ENCODE peak calls at places on chromosomes 1 and 21, in ten cellular contexts. Y, L, X, I, E, N, H, Z, A and J are unnamed samples.

GRCh38 chr1:25914074-25914995 is 8.1 kb upstream of the STMN1 start:
- DNase-seq in X (no peak), H (no peak), E (no peak), A (no peak), Y (no peak), N (no peak), L (no peak), I (no peak), Z (no peak), J (no peak)

GRCh38 chr1:221878134-221878533 is 136.2 kb upstream of the DUSP10 start:
- DNase-seq in N (no peak), Y (no peak), H (no peak), A (no peak), E (no peak), I (no peak), Z (no peak), L (no peak), X (no peak), J (no peak)

GRCh38 chr1:160643138-160643537 is 3.7 kb downstream of the SLAMF1 start:
- DNase-seq in X (no peak), A (no peak), E (no peak), H (no peak), L (no peak), Y (no peak), Z (no peak), N (no peak), I (no peak), J (no peak)

GRCh38 chr1:154998818-154999650 is 3.6 kb upstream of the ZBTB7B start:
- DNase-seq in A (no peak), Z (peak), X (peak), Y (no peak), N (peak), E (peak), L (peak), H (peak), I (peak), J (no peak)

GRCh38 chr21:29155118-29155932 is 24.9 kb downstream of the MAP3K7CL start:
- DNase-seq in H (peak), X (no peak), A (no peak), E (no peak), Z (no peak), L (peak), I (no peak), N (no peak), Y (no peak), J (peak)

GRCh38 chr1:90201467-90202358 is 206.8 kb downstream of the ZNF326 start:
- DNase-seq in H (no peak), Z (peak), Y (no peak), L (no peak), A (no peak), E (no peak), N (no peak), I (no peak), X (peak), J (no peak)

GRCh38 chr1:184988506-184988905 is 14.2 kb upstream of the NIBAN1 start:
- DNase-seq in Y (no peak), E (no peak), H (no peak), Z (no peak), A (no peak), N (no peak), I (no peak), L (no peak), X (no peak), J (no peak)

GRCh38 chr1:235513495-235514366 is 9.5 kb upstream of the B3GALNT2 start:
- DNase-seq in Z (no peak), N (peak), I (no peak), E (no peak), H (no peak), A (no peak), Y (no peak), L (no peak), X (no peak), J (no peak)

GRCh38 chr1:183234660-183235476 is 48.8 kb downstream of the LAMC2 start:
- DNase-seq in I (no peak), Z (peak), H (peak), Y (peak), E (no peak), L (peak), N (no peak), X (peak), A (peak), J (peak)

GRCh38 chr1:198443374-198444233 is 96.9 kb downstream of the ATP6V1G3 start:
- DNase-seq in Y (peak), X (no peak), A (no peak), L (no peak), N (no peak), I (no peak), E (no peak), H (no peak), Z (no peak), J (no peak)

GRCh38 chr1:15014521-15014920 is 139.0 kb upstream of the TMEM51 start:
- DNase-seq in L (no peak), H (no peak), Z (no peak), A (no peak), Y (no peak), X (no peak), N (no peak), E (no peak), I (no peak), J (no peak)

GRCh38 chr1:60978421-60979357 is 103.7 kb upstream of the NFIA start:
- DNase-seq in H (no peak), N (peak), L (no peak), I (no peak), X (peak), E (no peak), Y (peak), A (no peak), Z (peak), J (no peak)

GRCh38 chr1:205294175-205294913 is 27.2 kb downstream of the NUAK2 start:
- DNase-seq in N (no peak), X (no peak), L (no peak), H (no peak), E (no peak), I (no peak), A (peak), Y (peak), Z (no peak), J (no peak)

GRCh38 chr1:87106158-87106557 is 191.7 kb downstream of the HS2ST1 start:
- DNase-seq in H (no peak), A (no peak), E (no peak), I (no peak), N (no peak), X (no peak), Z (no peak), L (no peak), Y (no peak), J (no peak)

GRCh38 chr1:61124691-61125090 is 42.3 kb downstream of the NFIA start:
- DNase-seq in H (peak), N (no peak), X (peak), L (no peak), Z (no peak), Y (no peak), I (no peak), E (no peak), A (no peak), J (no peak)

GRCh38 chr21:43827015-43827611 is 37.7 kb downstream of the RRP1 start:
- DNase-seq in H (peak), N (no peak), E (peak), A (no peak), I (no peak), X (no peak), L (no peak), Z (no peak), Y (no peak), J (no peak)

GRCh38 chr1:3067301-3067670 is 1.7 kb upstream of the PRDM16 start:
- DNase-seq in Z (no peak), E (peak), X (no peak), I (peak), N (no peak), Y (no peak), H (peak), A (no peak), L (peak), J (no peak)

DNA sequence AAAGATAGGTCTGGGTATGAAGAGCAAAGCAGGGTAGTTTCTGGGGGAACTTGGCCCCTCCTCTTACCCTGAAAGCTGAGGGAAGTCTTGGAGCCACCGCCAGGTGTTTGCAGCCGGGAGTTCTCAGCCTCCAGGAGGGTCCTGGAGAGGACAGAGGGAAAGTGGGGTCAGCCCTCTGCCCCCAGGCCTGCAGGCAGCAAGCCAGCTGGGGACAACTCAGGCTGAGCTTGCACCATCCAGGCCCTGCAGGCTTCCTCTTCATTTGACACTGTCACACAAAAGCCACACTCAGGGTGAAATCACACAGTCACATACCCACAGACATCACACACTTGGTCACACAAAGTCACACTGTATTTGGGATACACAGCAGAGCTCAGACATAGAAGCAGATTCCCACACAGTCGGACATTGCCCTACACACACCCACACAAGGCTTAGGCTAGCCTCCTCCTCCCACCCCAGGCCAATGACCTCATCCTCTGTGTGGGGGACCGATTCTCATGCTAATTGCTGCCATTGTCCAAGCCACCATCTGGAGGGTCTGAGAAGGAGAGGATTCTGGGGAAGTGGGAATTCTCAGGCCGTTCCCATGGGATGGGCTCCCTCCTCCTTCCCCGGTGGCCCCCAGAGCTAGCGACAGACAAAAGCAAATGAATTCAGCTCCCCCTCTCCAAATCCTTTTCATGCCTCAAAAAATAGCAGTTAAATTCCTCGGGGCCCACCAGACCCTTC is 3.7 kb downstream of the NES start:
- DNase-seq in N (no peak), H (no peak), I (no peak), E (no peak), Y (no peak), X (no peak), Z (no peak), L (no peak), A (peak), J (no peak)
- TF ChIP-seq POLR2AphosphoS5 in N (no peak), H (no peak), I (no peak), E (no peak), Y (no peak), X (no peak), Z (no peak), L (no peak), A (peak), J (no peak)

DNA sequence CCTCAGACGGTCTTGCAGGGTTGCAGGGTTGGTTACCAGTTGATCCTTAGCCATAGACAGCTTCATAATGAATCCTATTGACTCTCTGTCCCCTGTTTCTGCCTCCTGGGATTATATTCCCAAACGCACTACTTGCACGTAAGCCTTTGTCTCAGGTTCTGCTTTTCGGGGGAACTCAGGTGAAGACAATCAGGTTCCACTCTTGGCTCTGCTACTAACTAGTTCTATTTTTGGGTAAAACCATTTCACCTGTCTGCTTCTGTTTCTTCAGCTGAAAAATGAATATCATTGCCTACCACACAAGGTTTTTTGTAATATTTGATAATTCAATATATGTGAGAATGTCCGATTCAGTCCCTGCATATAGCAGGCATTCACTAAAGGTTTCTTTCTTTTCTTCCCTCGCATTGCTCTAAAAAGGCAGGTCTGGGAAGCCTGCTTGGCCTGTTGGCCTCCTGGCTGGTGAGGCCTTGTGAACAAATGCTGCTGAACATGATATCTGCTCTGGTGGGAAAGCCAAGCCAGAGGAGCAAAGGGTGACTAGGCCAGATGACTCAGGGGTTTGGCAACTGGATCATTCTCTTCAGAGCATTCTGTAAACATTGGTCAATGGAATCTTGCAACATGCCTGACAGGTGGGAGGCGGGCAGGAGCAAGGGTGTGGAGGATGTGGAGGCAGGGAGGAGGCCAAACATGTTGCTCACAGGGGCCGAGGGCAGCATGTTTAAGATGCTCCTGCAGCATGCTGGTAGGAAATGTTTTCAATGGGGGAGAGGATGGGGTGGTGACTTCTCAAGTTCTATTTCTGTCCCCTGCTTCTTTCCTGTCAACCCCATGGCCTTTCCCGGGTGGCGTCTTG is 23.8 kb downstream of the IER5 start:
- DNase-seq in L (peak), H (peak), I (no peak), A (no peak), Y (peak), E (no peak), N (peak), X (peak), Z (peak), J (peak)
- TF ChIP-seq CTCF in L (no peak), H (no peak), I (no peak), A (no peak), Y (no peak), E (no peak), N (no peak), X (no peak), Z (no peak), J (no peak)

GRCh38 chr21:32474179-32475059 is 61.9 kb downstream of the EVA1C start:
- DNase-seq in Z (no peak), L (peak), N (no peak), E (peak), H (no peak), Y (no peak), I (no peak), A (no peak), X (peak), J (peak)
- H3K27ac ChIP-seq in Z (peak), L (peak), N (no peak), E (peak), H (peak), Y (peak), I (no peak), A (no peak), X (no peak), J (peak)

GRCh38 chr1:31655104-31655503 is 10.4 kb upstream of the PEF1 start:
- DNase-seq in L (no peak), I (no peak), H (peak), X (no peak), Y (no peak), N (no peak), A (no peak), Z (no peak), E (no peak), J (no peak)
- TF ChIP-seq POLR2AphosphoS5 in L (no peak), I (no peak), H (no peak), X (no peak), Y (no peak), N (no peak), A (no peak), Z (no peak), E (no peak), J (no peak)

GRCh38 chr1:157994081-157994581 is 686 bp downstream of the KIRREL1 start:
- DNase-seq in L (peak), I (no peak), Z (no peak), X (no peak), H (peak), N (no peak), Y (no peak), E (no peak), A (no peak), J (no peak)
- TF ChIP-seq CTCF in L (no peak), I (no peak), Z (no peak), X (peak), H (peak), N (no peak), Y (peak), E (no peak), A (peak), J (no peak)